ENCODE peak calls at places on chromosomes 3 and 15, in seven cellular contexts. R, J, D, G, B, O and N are unnamed samples.

GRCh38 chr3:14520149-14520548 is 20.0 kb downstream of the GRIP2 start:
- DNase-seq in R (no peak), O (peak), B (no peak), G (no peak), J (no peak), D (no peak), N (peak)

GRCh38 chr3:126663750-126664149 is 8.8 kb upstream of the TXNRD3 start:
- DNase-seq in D (no peak), R (no peak), G (no peak), B (no peak), O (no peak), J (no peak), N (no peak)

GRCh38 chr3:60497922-60498321 is 753.3 kb downstream of the FHIT start:
- DNase-seq in B (no peak), G (no peak), R (no peak), O (no peak), D (no peak), J (no peak), N (no peak)

GRCh38 chr3:97958796-97959195 is 13.4 kb downstream of the RIOX2 start:
- DNase-seq in O (no peak), J (peak), R (no peak), B (no peak), G (no peak), D (no peak), N (no peak)

GRCh38 chr15:80242132-80242769 is 9.8 kb downstream of the CTXND1 start:
- DNase-seq in B (peak), R (peak), D (no peak), G (no peak), J (peak), O (no peak), N (no peak)

GRCh38 chr3:62237296-62237948 is 135.9 kb downstream of the FEZF2 start:
- DNase-seq in J (no peak), O (no peak), G (no peak), D (no peak), R (no peak), B (no peak), N (no peak)

GRCh38 chr15:90000175-90000923 is 775 bp upstream of the ZNF710 start:
- DNase-seq in G (no peak), D (no peak), B (peak), R (peak), O (peak), J (no peak), N (no peak)

GRCh38 chr15:24848050-24848449 is 106.7 kb upstream of the SNRPN start:
- DNase-seq in O (no peak), G (no peak), R (peak), B (peak), J (no peak), D (peak), N (no peak)

GRCh38 chr3:185420762-185421161 is 57.8 kb downstream of the MAP3K13 start:
- DNase-seq in O (no peak), G (peak), D (no peak), J (peak), R (no peak), B (no peak), N (no peak)

GRCh38 chr15:67935244-67935643 is 95.4 kb upstream of the RNU6-1 start:
- DNase-seq in G (no peak), R (no peak), B (no peak), O (no peak), D (no peak), J (no peak), N (no peak)

GRCh38 chr15:75347222-75348033 is 589 bp downstream of the NEIL1 start:
- DNase-seq in R (peak), D (no peak), G (no peak), B (peak), J (no peak), O (peak), N (no peak)

GRCh38 chr3:15409239-15409638 is 18.1 kb downstream of the METTL6 start:
- DNase-seq in O (no peak), D (no peak), B (no peak), R (no peak), J (no peak), G (no peak), N (no peak)

GRCh38 chr15:28113426-28114113 is 14.5 kb upstream of the OCA2 start:
- DNase-seq in R (no peak), D (no peak), G (no peak), B (no peak), O (no peak), J (no peak), N (peak)

GRCh38 chr3:124266517-124266916 is 274.6 kb upstream of the ROPN1 start:
- DNase-seq in D (no peak), G (no peak), J (no peak), B (no peak), O (no peak), R (no peak), N (no peak)

GRCh38 chr15:82714026-82714425 is 4.4 kb upstream of the AP3B2 start:
- DNase-seq in G (no peak), O (no peak), J (peak), B (no peak), R (no peak), D (no peak), N (no peak)

GRCh38 chr3:124522226-124522625 is 208.0 kb upstream of the UMPS start:
- DNase-seq in O (no peak), G (no peak), B (no peak), J (peak), D (no peak), R (no peak), N (no peak)

GRCh38 chr3:133531981-133532380 is 41.5 kb upstream of the CDV3 start:
- DNase-seq in R (no peak), B (no peak), G (no peak), O (no peak), D (peak), J (no peak), N (no peak)

GRCh38 chr3:65830948-65831732 is 207.6 kb downstream of the MAGI1 start:
- DNase-seq in R (no peak), O (no peak), D (no peak), J (no peak), B (no peak), G (no peak), N (no peak)

GRCh38 chr3:18036486-18036885 is 294.1 kb upstream of the TBC1D5 start:
- DNase-seq in O (no peak), G (no peak), B (no peak), D (no peak), R (no peak), J (no peak), N (no peak)

DNA sequence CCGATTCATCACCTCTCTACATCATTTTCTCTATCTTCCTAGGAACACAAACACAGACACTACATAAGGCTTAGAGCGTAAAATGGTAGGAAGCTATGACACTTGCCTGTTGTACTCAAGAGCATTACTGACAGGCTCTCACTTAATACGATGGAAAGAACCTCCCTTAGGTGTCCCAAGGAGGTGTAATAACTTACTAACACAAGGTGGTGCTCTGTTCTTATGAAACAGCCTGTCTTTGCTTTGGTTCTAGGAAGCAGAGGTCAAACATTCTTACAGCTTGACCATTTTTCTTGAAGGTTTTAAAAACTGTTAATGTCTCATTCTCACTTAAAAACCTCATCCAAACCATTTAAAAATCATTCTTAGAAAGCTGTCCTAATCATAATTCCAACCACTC is 317.9 kb upstream of the AGTR1 start:
- DNase-seq in R (peak), O (no peak), D (peak), G (peak), B (no peak), J (peak), N (no peak)
- TF ChIP-seq CTCF in R (peak), O (peak), D (peak), G (peak), B (peak), J (peak), N (peak)

GRCh38 chr3:181952221-181952620 is 240.5 kb downstream of the SOX2 start:
- DNase-seq in O (no peak), G (no peak), D (no peak), B (no peak), J (no peak), R (no peak), N (no peak)

GRCh38 chr3:181947606-181948005 is 235.9 kb downstream of the SOX2 start:
- DNase-seq in G (no peak), O (no peak), J (no peak), R (no peak), B (no peak), D (no peak), N (no peak)

GRCh38 chr3:181943285-181943684 is 231.6 kb downstream of the SOX2 start:
- DNase-seq in O (no peak), R (peak), B (no peak), G (no peak), D (no peak), J (no peak), N (no peak)

DNA sequence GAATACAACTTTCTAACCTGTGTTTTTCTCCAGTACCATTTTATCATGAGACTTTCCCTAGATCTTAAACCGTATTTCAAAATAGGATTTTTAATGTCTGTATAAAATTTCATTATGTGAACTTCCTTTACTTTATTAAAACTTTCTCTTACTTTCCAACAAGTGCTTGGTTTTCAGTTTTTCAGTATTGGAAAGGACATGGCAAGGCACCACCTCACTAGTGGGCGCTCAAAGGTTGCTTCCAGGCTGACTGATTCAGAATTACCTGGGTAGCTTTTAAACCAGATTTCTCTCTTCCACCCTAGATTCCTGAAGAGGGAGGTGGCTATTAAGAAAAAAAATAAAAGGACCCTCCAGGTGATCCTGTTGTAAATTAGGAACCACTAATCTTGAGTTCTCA is 236.6 kb downstream of the SOX2 start:
- DNase-seq in G (no peak), B (no peak), R (peak), O (no peak), D (no peak), J (peak), N (no peak)
- TF ChIP-seq CTCF in G (peak), B (no peak), R (peak), O (no peak), D (no peak), J (peak), N (peak)

GRCh38 chr15:99729327-99729726 is 3.9 kb downstream of the LYSMD4 start:
- DNase-seq in D (no peak), R (no peak), G (no peak), O (no peak), B (no peak), J (no peak), N (no peak)

GRCh38 chr15:99731336-99732267 is 1.6 kb downstream of the LYSMD4 start:
- DNase-seq in B (peak), O (no peak), D (no peak), G (no peak), J (peak), R (peak), N (no peak)

GRCh38 chr15:99732268-99732641 is 982 bp downstream of the LYSMD4 start:
- DNase-seq in D (peak), G (no peak), J (peak), O (no peak), R (peak), B (no peak), N (no peak)

GRCh38 chr15:99727733-99728132 is 5.5 kb downstream of the LYSMD4 start:
- DNase-seq in O (no peak), R (no peak), D (no peak), G (no peak), B (no peak), J (no peak), N (no peak)

GRCh38 chr15:99729920-99730319 is 3.3 kb downstream of the LYSMD4 start:
- DNase-seq in O (no peak), R (peak), G (no peak), B (peak), J (peak), D (peak), N (no peak)
- TF ChIP-seq CTCF in O (peak), R (peak), G (peak), B (peak), J (peak), D (peak), N (peak)

GRCh38 chr3:129323651-129324294 is 45.1 kb downstream of the HMCES start:
- DNase-seq in B (no peak), R (no peak), O (no peak), D (no peak), G (no peak), J (no peak), N (no peak)
- TF ChIP-seq CTCF in B (no peak), R (no peak), O (no peak), D (no peak), G (no peak), J (peak), N (peak)

DNA sequence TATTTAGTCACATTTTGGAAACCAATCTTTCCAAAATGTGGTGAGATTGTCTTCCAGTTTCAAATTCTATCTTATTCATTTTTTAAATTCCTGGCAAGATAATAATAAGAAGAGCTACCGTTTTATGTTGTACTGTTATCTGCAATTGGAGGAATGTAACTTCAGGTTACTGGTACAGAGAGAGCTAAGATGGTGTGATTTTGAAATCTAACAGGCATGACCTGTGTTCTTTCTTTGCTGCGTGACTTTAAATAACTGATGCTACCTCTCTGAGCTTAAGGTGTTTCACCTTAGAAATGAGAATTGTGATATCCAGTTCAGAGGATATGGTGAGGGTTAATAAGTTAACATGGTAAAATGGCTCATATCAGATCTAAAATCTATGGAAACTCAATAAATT is 21.7 kb downstream of the CADM2 start:
- DNase-seq in J (no peak), O (no peak), R (no peak), G (no peak), B (no peak), D (no peak), N (no peak)
- TF ChIP-seq CTCF in J (no peak), O (no peak), R (no peak), G (no peak), B (no peak), D (no peak), N (no peak)

GRCh38 chr15:31442203-31443090 is 115.8 kb downstream of the KLF13 start:
- DNase-seq in D (peak), J (peak), O (no peak), B (no peak), R (peak), G (peak), N (no peak)

GRCh38 chr15:31437686-31438085 is 111.1 kb downstream of the KLF13 start:
- DNase-seq in D (no peak), B (no peak), R (no peak), O (no peak), G (no peak), J (no peak), N (no peak)

GRCh38 chr15:31440754-31441298 is 114.2 kb downstream of the KLF13 start:
- DNase-seq in B (peak), J (no peak), G (no peak), R (peak), O (peak), D (peak), N (no peak)

GRCh38 chr15:31438601-31439265 is 112.1 kb downstream of the KLF13 start:
- DNase-seq in J (no peak), G (no peak), D (no peak), O (no peak), B (no peak), R (no peak), N (no peak)

GRCh38 chr15:31439328-31439727 is 112.7 kb downstream of the KLF13 start:
- DNase-seq in J (no peak), D (no peak), R (peak), B (no peak), G (no peak), O (no peak), N (no peak)
- TF ChIP-seq CTCF in J (peak), D (no peak), R (peak), B (peak), G (peak), O (no peak), N (peak)

GRCh38 chr15:49046113-49046883 is at the start of gene SECISBP2L:
- DNase-seq in R (peak), D (peak), O (peak), J (peak), G (peak), B (peak), N (peak)
- TF ChIP-seq CTCF in R (peak), D (no peak), O (no peak), J (peak), G (peak), B (no peak), N (peak)

GRCh38 chr3:192130534-192131132 is 596.7 kb downstream of the FGF12 start:
- DNase-seq in R (peak), J (peak), B (peak), O (peak), G (peak), D (no peak), N (no peak)
- TF ChIP-seq CTCF in R (peak), J (peak), B (peak), O (peak), G (peak), D (peak), N (peak)